ENCODE peak calls at places on chromosomes 4 and X, in seven cellular contexts. C is SK-N-SH, Z is aorta, E is endothelial cell of umbilical vein, J is Peyer's patch, T is ascending aorta, N is mucosa of descending colon. X is an unnamed sample.

GRCh38 chr4:156638332-156638731 is 333.3 kb downstream of the PDGFC start:
- DNase-seq in C (no peak), Z (no peak), E (no peak), J (no peak), T (no peak), N (no peak), X (peak; percentile 28)

GRCh38 chr4:127889903-127890302 is 9.2 kb downstream of the PLK4 start:
- DNase-seq in C (no peak), Z (no peak), E (no peak), J (no peak), T (no peak), N (no peak), X (no peak)

GRCh38 chr4:98663226-98664006 is 5.0 kb upstream of the TSPAN5 start:
- DNase-seq in C (no peak), Z (no peak), E (no peak), J (peak; percentile 64), T (no peak), N (no peak), X (no peak)

GRCh38 chrX:6026484-6026883 is 202.2 kb downstream of the NLGN4X start:
- DNase-seq in C (no peak), Z (no peak), E (no peak), J (no peak), T (no peak), N (no peak), X (no peak)

GRCh38 chrX:50097121-50097520 is 103.7 kb downstream of the AKAP4 start:
- DNase-seq in C (no peak), Z (no peak), E (no peak), J (no peak), T (no peak), N (no peak), X (no peak)

GRCh38 chrX:24259544-24260240 is 54.2 kb downstream of the SUPT20HL2 start:
- DNase-seq in C (peak; percentile 49), Z (no peak), E (peak; percentile 32), J (peak; percentile 56), T (no peak), N (no peak), X (peak; percentile 63)

GRCh38 chrX:44889824-44890223 is 16.8 kb downstream of the KDM6A start:
- DNase-seq in C (no peak), Z (no peak), E (no peak), J (no peak), T (no peak), N (no peak), X (no peak)

GRCh38 chr4:42390622-42391355 is 6.5 kb upstream of the SHISA3 start:
- DNase-seq in C (no peak), Z (no peak), E (no peak), J (no peak), T (no peak), N (no peak), X (no peak)

GRCh38 chrX:135572436-135572835 is 52.0 kb downstream of the INTS6L start:
- DNase-seq in C (peak; percentile 3), Z (no peak), E (no peak), J (no peak), T (no peak), N (no peak), X (no peak)

GRCh38 chrX:49273181-49273727 is 3.7 kb downstream of the PPP1R3F start:
- DNase-seq in C (no peak), Z (peak; percentile 26), E (no peak), J (peak; percentile 46), T (no peak), N (no peak), X (no peak)

GRCh38 chr4:1736820-1737219 is 15.5 kb downstream of the TACC3 start:
- DNase-seq in C (no peak), Z (no peak), E (no peak), J (no peak), T (no peak), N (no peak), X (no peak)

GRCh38 chrX:38666909-38667308 is 105.6 kb downstream of the TSPAN7 start:
- DNase-seq in C (no peak), Z (no peak), E (no peak), J (no peak), T (no peak), N (no peak), X (no peak)

GRCh38 chr4:6701371-6701770 is 7.7 kb downstream of the S100P start:
- DNase-seq in C (no peak), Z (peak; percentile 64), E (no peak), J (peak; percentile 52), T (no peak), N (no peak), X (no peak)

GRCh38 chr4:65604515-65604914 is 65.8 kb downstream of the EPHA5 start:
- DNase-seq in C (no peak), Z (no peak), E (no peak), J (no peak), T (no peak), N (no peak), X (no peak)

GRCh38 chr4:106048250-106048931 is 153.1 kb downstream of the NPNT start:
- DNase-seq in C (no peak), Z (no peak), E (peak; percentile 42), J (no peak), T (no peak), N (no peak), X (peak; percentile 32)

GRCh38 chrX:125420809-125421208 is 101.1 kb downstream of the TEX13C start:
- DNase-seq in C (no peak), Z (no peak), E (no peak), J (no peak), T (no peak), N (no peak), X (no peak)

GRCh38 chrX:41332005-41332404 is 2.0 kb upstream of the DDX3X start:
- DNase-seq in C (no peak), Z (no peak), E (no peak), J (no peak), T (no peak), N (no peak), X (no peak)
- H3K4me3 ChIP-seq in C (peak overlapping the region; percentile 100), Z (peak overlapping the region; percentile 17), E (peak overlapping the region; percentile 10), J (peak overlapping the region; percentile 85), T (peak overlapping the region; percentile 46), N (no peak overlapping the region), X (peak overlapping the region; percentile 45)

GRCh38 chr4:107991945-107992625 is 2.4 kb downstream of the HADH start:
- DNase-seq in C (no peak), Z (no peak), E (no peak), J (no peak), T (no peak), N (no peak), X (peak; percentile 23)

GRCh38 chr4:107989162-107989536 is 540 bp upstream of the HADH start:
- DNase-seq in C (no peak), Z (no peak), E (no peak), J (no peak), T (no peak), N (no peak), X (no peak)

GRCh38 chr4:107989537-107990386 is at the start of gene HADH:
- DNase-seq in C (peak; percentile 97), Z (peak; percentile 97), E (peak; percentile 93), J (peak; percentile 97), T (peak; percentile 77), N (peak; percentile 96), X (peak; percentile 87)

GRCh38 chr4:107987916-107988762 is 1.6 kb upstream of the HADH start:
- DNase-seq in C (no peak), Z (no peak), E (no peak), J (no peak), T (no peak), N (no peak), X (no peak)

DNA sequence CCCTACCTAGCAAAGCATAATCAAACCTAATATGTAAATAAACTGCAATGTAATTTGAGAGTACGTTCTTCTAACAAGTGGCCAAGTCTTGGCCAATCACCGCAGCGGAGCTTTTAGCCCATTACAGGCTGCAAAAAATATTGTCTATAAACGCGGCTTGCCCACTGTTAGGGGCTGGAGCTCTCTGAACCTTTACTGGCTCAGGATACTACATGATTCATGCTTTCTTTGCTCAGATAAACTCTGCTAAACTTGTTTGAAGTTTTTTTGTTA is 990 bp upstream of the HADH start:
- DNase-seq in C (no peak), Z (no peak), E (no peak), J (no peak), T (no peak), N (no peak), X (no peak)
- H3K36me3 ChIP-seq in C (no peaks in the 10 kb centered on the region), Z (no peaks in the 10 kb centered on the region), E (no peaks in the 10 kb centered on the region), J (no peaks in the 10 kb centered on the region), T (no peaks in the 10 kb centered on the region), N (no peaks in the 10 kb centered on the region), X (no peaks in the 10 kb centered on the region)

GRCh38 chrX:16579517-16579916 is 70.4 kb upstream of the S100G start:
- DNase-seq in C (no peak), Z (no peak), E (no peak), J (no peak), T (no peak), N (no peak), X (no peak)
- H3K4me3 ChIP-seq in C (no peak overlapping the region), Z (no peak overlapping the region), E (no peak overlapping the region), J (no peak overlapping the region), T (no peak overlapping the region), N (no peak overlapping the region), X (no peak overlapping the region)

DNA sequence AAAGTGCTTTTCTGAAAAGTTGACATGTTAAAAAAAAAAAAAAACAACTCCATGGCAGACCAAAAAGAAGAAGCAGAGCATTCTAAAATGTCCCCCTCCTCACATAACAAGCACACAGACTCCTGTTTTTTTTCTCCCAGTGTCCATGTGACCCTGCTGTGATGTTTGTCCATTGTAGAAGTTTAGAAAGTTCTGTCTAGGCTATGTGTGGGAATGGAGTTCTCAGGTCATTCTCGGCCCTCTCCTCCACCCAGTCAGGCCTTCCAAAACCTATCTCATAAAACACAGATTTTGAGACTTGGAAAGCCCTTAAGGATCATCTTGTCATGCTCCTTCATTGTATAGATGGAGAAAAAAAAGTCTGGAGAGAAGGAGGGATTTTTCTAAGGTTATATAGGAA is 713 bp downstream of the CLIC2 start:
- DNase-seq in C (no peak), Z (no peak), E (no peak), J (no peak), T (no peak), N (no peak), X (no peak)
- H3K36me3 ChIP-seq in C (no peaks in the 10 kb centered on the region), Z (no peaks in the 10 kb centered on the region), E (no peaks in the 10 kb centered on the region), J (no peaks in the 10 kb centered on the region), T (no peaks in the 10 kb centered on the region), N (no peaks in the 10 kb centered on the region), X (no peaks in the 10 kb centered on the region)

GRCh38 chrX:154459843-154460242 is 1.8 kb downstream of the PLXNA3 start:
- DNase-seq in C (peak; percentile 74), Z (peak; percentile 73), E (no peak), J (no peak), T (no peak), N (no peak), X (no peak)
- H3K4me3 ChIP-seq in C (peak overlapping the region; percentile 66), Z (no peak overlapping the region), E (no peak overlapping the region), J (no peak overlapping the region), T (no peak overlapping the region), N (no peak overlapping the region), X (peak overlapping the region; percentile 71)

GRCh38 chr4:87089368-87089767 is 131.1 kb downstream of the KLHL8 start:
- DNase-seq in C (no peak), Z (no peak), E (peak; percentile 70), J (no peak), T (no peak), N (no peak), X (no peak)
- H3K36me3 ChIP-seq in C (peaks cover 4% of the 10 kb centered on the region), Z (no peaks in the 10 kb centered on the region), E (no peaks in the 10 kb centered on the region), J (no peaks in the 10 kb centered on the region), T (peaks cover under 1% of the 10 kb centered on the region), N (no peaks in the 10 kb centered on the region), X (no peaks in the 10 kb centered on the region)